ENCODE peak calls at places on chromosomes 11 and 22, in six cellular contexts. O is non-pigmented ciliary epithelial cell; C is AG04450; T is activated CD4-positive, alpha-beta T cell treated with anti-CD3 and anti-CD28 coated beads for 36 hours; D is Panc1; R is thoracic aorta. Z is an unnamed sample.

GRCh38 chr22:26735019-26735409 is 77.6 kb downstream of the MIAT start:
- DNase-seq in R (no peak), D (no peak), T (no peak), O (no peak), C (no peak), Z (no peak)

GRCh38 chr11:124746621-124747243 is 5.3 kb downstream of the VSIG2 start:
- DNase-seq in C (peak), R (no peak), O (peak), T (peak), D (no peak), Z (no peak)

GRCh38 chr11:119369035-119369925 is 12.2 kb downstream of the USP2 start:
- DNase-seq in O (no peak), T (no peak), D (no peak), C (no peak), R (no peak), Z (no peak)

GRCh38 chr11:100851584-100852152 is 164.6 kb downstream of the ARHGAP42 start:
- DNase-seq in R (no peak), O (no peak), D (no peak), C (no peak), T (no peak), Z (no peak)

GRCh38 chr11:113105584-113105983 is 144.4 kb downstream of the NCAM1 start:
- DNase-seq in C (no peak), R (no peak), O (no peak), T (no peak), D (no peak), Z (no peak)

GRCh38 chr11:85941380-85941973 is 86.3 kb downstream of the CCDC83 start:
- DNase-seq in T (peak), R (no peak), O (no peak), D (no peak), C (peak), Z (no peak)

GRCh38 chr11:116148056-116148455 is 624.7 kb downstream of the BUD13 start:
- DNase-seq in T (no peak), C (no peak), D (no peak), R (no peak), O (no peak), Z (no peak)

GRCh38 chr11:534592-535518 is 521 bp downstream of the HRAS start:
- DNase-seq in O (no peak), C (no peak), D (no peak), R (no peak), T (peak), Z (no peak)

GRCh38 chr22:49724030-49724892 is 103.4 kb downstream of the BRD1 start:
- DNase-seq in O (no peak), T (peak), R (no peak), D (no peak), C (no peak), Z (no peak)

GRCh38 chr22:46068908-46069481 is 81.3 kb upstream of the PPARA start:
- DNase-seq in T (no peak), O (no peak), C (no peak), D (no peak), R (no peak), Z (peak)

GRCh38 chr11:5380740-5381342 is 2.8 kb upstream of the OR51M1 start:
- DNase-seq in C (peak), D (peak), O (peak), R (no peak), T (peak), Z (no peak)

GRCh38 chr11:124592627-124593026 is 18.6 kb upstream of the PANX3 start:
- DNase-seq in R (no peak), D (no peak), C (no peak), O (no peak), T (no peak), Z (no peak)

GRCh38 chr11:102279641-102280170 is 37.6 kb upstream of the BIRC3 start:
- DNase-seq in R (no peak), O (no peak), D (no peak), C (peak), T (peak), Z (no peak)

GRCh38 chr11:121929581-121929980 is 186.4 kb downstream of the BLID start:
- DNase-seq in O (no peak), D (no peak), C (no peak), R (no peak), T (no peak), Z (no peak)

GRCh38 chr11:57274904-57275498 is 38.0 kb upstream of the APLNR start:
- DNase-seq in O (no peak), D (no peak), R (no peak), C (no peak), T (no peak), Z (no peak)

GRCh38 chr22:37480387-37481346 is 5.5 kb downstream of the MFNG start:
- DNase-seq in T (no peak), O (no peak), R (no peak), D (no peak), C (no peak), Z (no peak)

GRCh38 chr11:103898065-103898464 is 138.4 kb upstream of the DDI1 start:
- DNase-seq in C (no peak), O (no peak), D (no peak), T (no peak), R (no peak), Z (no peak)

GRCh38 chr11:10294289-10294953 is 402 bp upstream of the SBF2 start:
- DNase-seq in O (no peak), D (no peak), T (no peak), C (no peak), R (no peak), Z (no peak)